ENCODE peak calls at places on chromosomes 7 and 10, in four cellular contexts. E is AG08395, L is choroid plexus epithelial cell, M is fibroblast of mammary gland. R is an unnamed sample.

GRCh38 chr7:7970620-7971307 is 2.2 kb downstream of the GLCCI1 start:
- DNase-seq in E (peak), L (peak), M (no peak), R (peak)

GRCh38 chr10:33862706-33863105 is 528.2 kb upstream of the NRP1 start:
- DNase-seq in E (no peak), L (no peak), M (no peak), R (no peak)

GRCh38 chr7:93622036-93622714 is 47.7 kb upstream of the CALCR start:
- DNase-seq in E (peak), L (peak), M (peak), R (peak)

GRCh38 chr10:124864421-124865193 is 63.0 kb downstream of the ABRAXAS2 start:
- DNase-seq in E (no peak), L (no peak), M (no peak), R (no peak)

GRCh38 chr7:156612930-156613329 is 27.6 kb upstream of the RNF32 start:
- DNase-seq in E (no peak), L (no peak), M (no peak), R (no peak)

GRCh38 chr7:65812281-65812680 is 60.6 kb upstream of the VKORC1L1 start:
- DNase-seq in E (peak), L (peak), M (peak), R (no peak)

GRCh38 chr7:28144266-28144665 is 36.3 kb downstream of the JAZF1 start:
- DNase-seq in E (no peak), L (no peak), M (no peak), R (peak)

GRCh38 chr10:16470747-16471146 is 33.9 kb downstream of the PTER start:
- DNase-seq in E (no peak), L (no peak), M (no peak), R (no peak)

GRCh38 chr7:101817031-101817929 is at the start of gene CUX1:
- DNase-seq in E (no peak), L (no peak), M (no peak), R (no peak)

GRCh38 chr10:24908793-24909423 is 43.5 kb downstream of the PRTFDC1 start:
- DNase-seq in E (peak), L (peak), M (peak), R (no peak)

GRCh38 chr7:129799350-129799955 is 153.3 kb downstream of the UBE2H start:
- DNase-seq in E (no peak), L (no peak), M (no peak), R (no peak)